ENCODE peak calls at places on chromosomes 12 and 14, in nine cellular contexts. N is cardiac muscle cell, C is coronary artery, I is GM23338, F is transverse colon, L is PC-3, Y is iPS DF 6.9, E is AG04450, S is hepatocyte. J is an unnamed sample.

GRCh38 chr12:104956870-104957301 is 1.2 kb downstream of the SLC41A2 start:
- DNase-seq in N (peak), C (no peak), I (no peak), F (no peak), L (peak), Y (no peak), E (no peak), S (no peak), J (no peak)

GRCh38 chr12:89062996-89063395 is 289.3 kb downstream of the DUSP6 start:
- DNase-seq in N (no peak), C (no peak), I (no peak), F (no peak), L (no peak), Y (no peak), E (no peak), S (no peak), J (no peak)

GRCh38 chr12:111589601-111590000 is 9.5 kb downstream of the ATXN2 start:
- DNase-seq in N (no peak), C (no peak), I (no peak), F (no peak), L (no peak), Y (no peak), E (no peak), S (no peak), J (peak)

GRCh38 chr14:73290279-73290678 is 53.0 kb downstream of the PAPLN start:
- DNase-seq in N (no peak), C (no peak), I (no peak), F (no peak), L (no peak), Y (no peak), E (no peak), S (no peak), J (no peak)

GRCh38 chr12:57810450-57810849 is 8.1 kb downstream of the AVIL start:
- DNase-seq in N (peak), C (no peak), I (no peak), F (no peak), L (peak), Y (no peak), E (no peak), S (no peak), J (no peak)

GRCh38 chr14:103214461-103214958 is 91.2 kb downstream of the TNFAIP2 start:
- DNase-seq in N (no peak), C (no peak), I (no peak), F (no peak), L (no peak), Y (no peak), E (no peak), S (no peak), J (no peak)

GRCh38 chr12:88235183-88235833 is 93.2 kb downstream of the TMTC3 start:
- DNase-seq in N (no peak), C (no peak), I (no peak), F (no peak), L (no peak), Y (no peak), E (no peak), S (no peak), J (no peak)

GRCh38 chr12:119749666-119750065 is 81.7 kb downstream of the PRKAB1 start:
- DNase-seq in N (peak), C (no peak), I (no peak), F (no peak), L (no peak), Y (no peak), E (no peak), S (no peak), J (no peak)

GRCh38 chr14:75022655-75023054 is 19.9 kb downstream of the EIF2B2 start:
- DNase-seq in N (no peak), C (no peak), I (peak), F (no peak), L (peak), Y (peak), E (no peak), S (peak), J (no peak)

GRCh38 chr12:47783821-47784819 is 11.1 kb downstream of the SLC48A1 start:
- DNase-seq in N (no peak), C (no peak), I (no peak), F (no peak), L (no peak), Y (no peak), E (no peak), S (no peak), J (no peak)

GRCh38 chr14:84162658-84163057 is 1367.3 kb upstream of the FLRT2 start:
- DNase-seq in N (no peak), C (no peak), I (no peak), F (no peak), L (no peak), Y (no peak), E (no peak), S (no peak), J (no peak)

DNA sequence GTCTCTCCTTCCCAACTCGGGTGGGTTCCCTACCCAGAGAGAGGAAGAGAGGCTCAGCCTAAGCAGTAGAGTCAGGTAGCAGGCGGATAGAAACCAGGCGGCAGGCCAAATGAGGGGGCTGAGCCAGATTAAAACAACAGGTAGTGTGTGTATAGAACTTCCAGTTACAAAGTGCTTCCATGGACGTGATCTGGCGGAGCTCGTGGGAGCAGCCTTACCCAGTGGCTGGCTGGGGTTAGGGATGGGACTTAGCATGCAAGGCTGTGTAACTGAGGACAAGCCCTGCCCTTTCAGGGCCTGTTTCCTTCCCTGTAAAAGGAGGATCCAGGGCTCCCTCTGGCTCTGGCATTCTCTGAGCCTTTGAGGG is 8.3 kb downstream of the KRT80 start:
- DNase-seq in N (no peak), C (no peak), I (no peak), F (no peak), L (no peak), Y (no peak), E (no peak), S (no peak), J (no peak)
- H3K27ac ChIP-seq in N (no peak), C (no peak), I (no peak), F (no peak), L (peak), Y (no peak), E (no peak), S (no peak), J (no peak)

GRCh38 chr14:64723691-64724577 is 19.7 kb downstream of the PLEKHG3 start:
- DNase-seq in N (no peak), C (no peak), I (no peak), F (no peak), L (no peak), Y (no peak), E (no peak), S (peak), J (peak)

GRCh38 chr14:64721391-64721791 is 17.2 kb downstream of the PLEKHG3 start:
- DNase-seq in N (peak), C (peak), I (no peak), F (peak), L (no peak), Y (no peak), E (no peak), S (no peak), J (peak)

GRCh38 chr14:64721899-64722298 is 17.7 kb downstream of the PLEKHG3 start:
- DNase-seq in N (no peak), C (no peak), I (no peak), F (no peak), L (no peak), Y (no peak), E (no peak), S (no peak), J (peak)

GRCh38 chr14:64724578-64724930 is 20.3 kb downstream of the PLEKHG3 start:
- DNase-seq in N (no peak), C (no peak), I (no peak), F (no peak), L (no peak), Y (no peak), E (no peak), S (no peak), J (no peak)

DNA sequence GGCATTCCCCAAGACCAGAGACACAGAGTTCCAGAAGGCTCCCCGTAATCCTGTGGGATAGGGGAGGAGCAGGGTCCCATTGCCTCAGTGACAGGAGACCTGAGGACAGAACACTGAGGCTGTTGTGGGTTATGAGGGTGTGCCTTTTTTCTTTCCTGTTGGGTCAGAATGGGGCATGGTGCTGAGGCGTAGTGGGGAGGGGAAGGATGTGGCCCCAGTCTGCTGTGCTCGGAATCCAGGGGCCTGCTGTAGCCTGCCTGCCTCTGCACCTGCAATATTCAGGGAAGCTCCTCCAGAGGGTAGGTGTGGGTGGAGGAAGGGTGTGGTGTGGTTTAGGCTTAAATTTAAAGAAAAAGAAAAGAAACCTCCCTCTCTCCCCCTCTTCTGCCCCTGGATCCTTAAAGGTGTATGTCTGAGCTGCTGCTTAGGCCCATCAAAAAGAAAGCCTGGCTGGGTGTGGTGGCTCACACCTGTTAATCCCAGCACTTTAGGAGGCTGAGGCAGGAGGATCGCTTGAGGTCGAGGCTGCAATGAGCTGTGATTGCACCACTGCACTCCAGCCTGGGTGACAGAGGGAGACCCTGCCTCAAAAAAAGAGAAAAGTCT is 18.7 kb downstream of the PLEKHG3 start:
- DNase-seq in N (no peak), C (no peak), I (no peak), F (no peak), L (no peak), Y (no peak), E (no peak), S (no peak), J (no peak)
- H3K27ac ChIP-seq in N (no peak), C (peak), I (no peak), F (peak), L (no peak), Y (no peak), E (no peak), S (peak), J (peak)

GRCh38 chr12:132326646-132327045 is 2.7 kb downstream of the GALNT9 start:
- DNase-seq in N (no peak), C (no peak), I (no peak), F (no peak), L (no peak), Y (no peak), E (no peak), S (no peak), J (no peak)
- H3K27ac ChIP-seq in N (no peak), C (no peak), I (no peak), F (no peak), L (peak), Y (no peak), E (no peak), S (no peak), J (no peak)

DNA sequence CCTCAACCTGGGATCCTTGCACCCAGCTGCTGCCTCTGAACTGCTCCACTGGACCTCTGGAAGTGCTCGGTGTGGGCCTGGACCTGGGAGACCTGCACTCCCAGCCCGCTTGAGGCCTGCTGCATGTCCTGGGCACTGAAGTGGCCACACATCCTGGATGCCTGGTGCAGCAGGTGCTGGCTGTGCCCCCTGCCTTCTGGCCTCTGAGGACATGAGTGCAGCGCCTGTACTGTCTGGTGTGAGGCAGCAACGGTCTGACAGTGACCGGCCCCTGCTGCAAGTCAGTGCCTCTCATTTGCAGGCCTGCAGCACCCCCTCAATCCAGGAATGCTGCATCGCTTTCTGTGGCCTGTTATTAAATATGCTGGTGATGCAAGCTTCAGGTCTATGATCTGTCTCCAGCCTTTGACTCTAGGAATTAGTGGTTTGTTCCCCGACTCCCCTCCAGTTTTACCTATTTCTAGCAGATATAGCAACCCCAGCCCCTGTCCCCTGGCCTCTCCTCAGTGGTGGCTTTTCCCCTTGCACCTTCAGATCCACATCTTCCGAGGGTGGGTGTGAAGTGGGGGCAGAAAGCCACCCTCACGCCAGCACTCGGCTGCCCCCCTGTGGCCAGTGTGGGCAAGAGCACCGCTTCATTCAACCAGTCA is 3.6 kb downstream of the SMIM41 start:
- DNase-seq in N (peak), C (no peak), I (peak), F (peak), L (peak), Y (no peak), E (no peak), S (peak), J (no peak)
- H3K27ac ChIP-seq in N (peak), C (peak), I (no peak), F (peak), L (no peak), Y (no peak), E (peak), S (no peak), J (peak)

GRCh38 chr12:10018390-10018789 is 8.0 kb downstream of the CLEC12B start:
- DNase-seq in N (no peak), C (no peak), I (no peak), F (no peak), L (peak), Y (no peak), E (peak), S (no peak), J (no peak)
- H3K27ac ChIP-seq in N (no peak), C (no peak), I (no peak), F (no peak), L (no peak), Y (no peak), E (no peak), S (no peak), J (no peak)

DNA sequence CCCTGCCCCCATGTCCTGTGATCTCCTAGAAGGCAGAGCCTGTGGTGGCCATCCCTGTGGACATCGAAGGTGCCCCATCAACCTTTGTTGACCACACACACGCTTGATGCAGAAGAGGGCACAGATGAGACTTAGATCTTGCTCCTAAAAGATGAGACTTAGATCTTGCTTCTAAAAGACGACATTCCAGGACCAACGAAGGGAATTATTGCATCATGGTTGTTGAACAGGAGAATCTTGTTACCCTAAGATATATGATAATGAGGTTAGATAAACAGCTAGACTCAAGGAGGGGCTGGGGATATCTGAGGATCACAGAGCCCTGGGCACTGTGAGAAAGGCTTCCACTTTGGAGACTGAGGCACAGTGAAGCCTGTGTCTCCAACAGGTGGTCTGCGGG is 91.1 kb upstream of the WSCD2 start:
- DNase-seq in N (no peak), C (no peak), I (no peak), F (no peak), L (no peak), Y (no peak), E (no peak), S (no peak), J (no peak)
- H3K27ac ChIP-seq in N (no peak), C (no peak), I (no peak), F (no peak), L (no peak), Y (no peak), E (no peak), S (no peak), J (no peak)

GRCh38 chr12:71004578-71004977 is 84.0 kb upstream of the PTPRR start:
- DNase-seq in N (no peak), C (no peak), I (no peak), F (no peak), L (no peak), Y (no peak), E (no peak), S (no peak), J (no peak)

GRCh38 chr12:71005166-71005565 is 84.6 kb upstream of the PTPRR start:
- DNase-seq in N (no peak), C (no peak), I (no peak), F (no peak), L (no peak), Y (no peak), E (no peak), S (no peak), J (no peak)

GRCh38 chr12:71000255-71000654 is 79.7 kb upstream of the PTPRR start:
- DNase-seq in N (no peak), C (no peak), I (no peak), F (no peak), L (no peak), Y (no peak), E (no peak), S (no peak), J (no peak)

DNA sequence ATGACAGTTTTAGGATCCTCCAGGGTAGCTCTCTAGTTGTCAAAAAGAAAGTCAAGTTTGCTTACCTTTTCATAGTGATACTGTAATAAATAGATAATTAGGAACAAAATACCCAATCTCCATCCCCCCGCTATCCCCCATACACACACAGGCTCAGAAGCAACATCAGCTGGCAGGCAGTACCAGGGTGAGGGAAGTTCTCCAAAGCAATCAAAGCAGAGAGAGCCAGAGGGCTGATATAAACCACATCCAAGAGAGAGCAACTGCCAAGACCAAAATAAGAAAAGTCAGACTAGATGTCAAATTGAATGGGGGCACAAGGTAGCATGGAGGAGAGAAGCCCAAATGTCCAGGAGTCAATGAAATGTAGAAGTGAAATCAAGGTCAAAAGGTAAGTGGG is 80.2 kb upstream of the PTPRR start:
- DNase-seq in N (no peak), C (no peak), I (no peak), F (no peak), L (no peak), Y (no peak), E (no peak), S (no peak), J (no peak)
- H3K27ac ChIP-seq in N (no peak), C (peak), I (no peak), F (no peak), L (no peak), Y (no peak), E (no peak), S (no peak), J (no peak)

GRCh38 chr12:46391630-46392029 is 19.1 kb upstream of the SLC38A2 start:
- DNase-seq in N (peak), C (no peak), I (no peak), F (no peak), L (no peak), Y (no peak), E (no peak), S (no peak), J (no peak)

GRCh38 chr12:46388427-46388992 is 15.9 kb upstream of the SLC38A2 start:
- DNase-seq in N (peak), C (no peak), I (no peak), F (no peak), L (peak), Y (no peak), E (no peak), S (no peak), J (no peak)

GRCh38 chr12:46389130-46389616 is 16.6 kb upstream of the SLC38A2 start:
- DNase-seq in N (peak), C (peak), I (no peak), F (no peak), L (no peak), Y (no peak), E (no peak), S (no peak), J (no peak)

GRCh38 chr12:46390881-46391280 is 18.3 kb upstream of the SLC38A2 start:
- DNase-seq in N (no peak), C (no peak), I (peak), F (no peak), L (no peak), Y (no peak), E (no peak), S (no peak), J (no peak)

DNA sequence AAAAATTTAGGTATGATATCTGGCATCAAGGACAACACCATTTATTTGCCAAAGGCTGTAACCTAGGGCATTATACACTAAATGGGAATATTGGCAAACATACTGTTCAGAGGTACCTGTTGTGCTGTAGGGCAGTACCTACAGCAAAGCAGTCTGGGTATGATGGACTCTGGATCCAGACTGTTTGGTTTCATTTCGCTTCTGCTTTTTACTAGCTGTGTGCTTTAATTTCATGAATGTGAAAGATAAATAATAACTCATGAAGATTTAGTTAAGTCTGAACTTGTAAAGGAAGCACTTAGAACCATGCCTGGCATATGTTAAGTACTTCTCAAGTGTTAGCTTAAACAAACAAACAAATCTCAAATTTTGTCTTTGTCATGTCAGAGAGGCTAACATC is 17.7 kb upstream of the SLC38A2 start:
- DNase-seq in N (no peak), C (no peak), I (no peak), F (no peak), L (no peak), Y (no peak), E (no peak), S (no peak), J (no peak)
- H3K27ac ChIP-seq in N (peak), C (peak), I (peak), F (peak), L (no peak), Y (no peak), E (no peak), S (peak), J (peak)

GRCh38 chr14:102056694-102057442 is 30.0 kb downstream of the HSP90AA1 start:
- DNase-seq in N (no peak), C (no peak), I (no peak), F (no peak), L (no peak), Y (no peak), E (no peak), S (no peak), J (no peak)

GRCh38 chr14:102055181-102055901 is 31.5 kb downstream of the HSP90AA1 start:
- DNase-seq in N (peak), C (no peak), I (peak), F (no peak), L (no peak), Y (no peak), E (peak), S (peak), J (no peak)

GRCh38 chr14:102058931-102059330 is 27.9 kb downstream of the HSP90AA1 start:
- DNase-seq in N (no peak), C (no peak), I (no peak), F (no peak), L (no peak), Y (no peak), E (no peak), S (no peak), J (peak)

GRCh38 chr14:102057480-102058114 is 29.2 kb downstream of the HSP90AA1 start:
- DNase-seq in N (no peak), C (no peak), I (no peak), F (no peak), L (no peak), Y (no peak), E (no peak), S (no peak), J (no peak)

GRCh38 chr14:102058146-102058545 is 28.7 kb downstream of the HSP90AA1 start:
- DNase-seq in N (peak), C (no peak), I (no peak), F (no peak), L (no peak), Y (no peak), E (no peak), S (no peak), J (no peak)
- H3K27ac ChIP-seq in N (no peak), C (no peak), I (peak), F (no peak), L (no peak), Y (no peak), E (no peak), S (no peak), J (no peak)

J was measured in Peyer's patch.